ENCODE peak calls at places on chromosomes 1 and 21, in seven cellular contexts. F is CD8-positive, alpha-beta memory T cell; T is prostate gland; Y is left ventricle myocardium inferior; R is IMR-90; Z is lower lobe of right lung; A is SJCRH30. M is an unnamed sample. For H3K4me1, the result is how much of the 10 kb centered on the place peaks cover.

GRCh38 chr1:36608272-36608671 is 125.6 kb upstream of the CSF3R start:
- DNase-seq in F (no peak), Y (no peak), Z (no peak), R (no peak), T (no peak), A (no peak), M (no peak)

GRCh38 chr1:245972476-245972875 is 534.6 kb downstream of the SMYD3 start:
- DNase-seq in A (no peak), Y (no peak), T (no peak), F (no peak), Z (no peak), R (no peak), M (no peak)

GRCh38 chr1:41152622-41153044 is 89.5 kb downstream of the SCMH1 start:
- DNase-seq in Y (no peak), R (peak), Z (no peak), F (no peak), T (no peak), A (no peak), M (no peak)

GRCh38 chr1:155389831-155390230 is 69.1 kb downstream of the RUSC1 start:
- DNase-seq in A (no peak), T (no peak), Y (no peak), F (no peak), Z (no peak), R (peak), M (no peak)

GRCh38 chr1:246165826-246166709 is 341.0 kb downstream of the SMYD3 start:
- DNase-seq in R (no peak), Y (no peak), T (peak), Z (no peak), A (no peak), F (no peak), M (no peak)

GRCh38 chr1:235067396-235068154 is 61.1 kb downstream of the TOMM20 start:
- DNase-seq in R (peak), T (peak), Z (peak), F (no peak), Y (peak), A (peak), M (no peak)

GRCh38 chr21:46618738-46619369 is 14.0 kb upstream of the S100B start:
- DNase-seq in A (no peak), T (no peak), Z (no peak), R (peak), F (no peak), Y (no peak), M (no peak)

GRCh38 chr1:116486424-116486823 is 84.4 kb downstream of the CD58 start:
- DNase-seq in A (no peak), F (no peak), R (peak), T (no peak), Y (no peak), Z (no peak), M (no peak)

GRCh38 chr1:2583871-2584341 is 2.7 kb upstream of the PRXL2B start:
- DNase-seq in Z (peak), Y (no peak), F (no peak), R (peak), T (no peak), A (no peak), M (peak)
- H3K4me3 ChIP-seq in Z (peak), Y (no peak), F (no peak), R (no peak), T (no peak), A (no peak), M (peak)

GRCh38 chr1:113854234-113854633 is 17.3 kb downstream of the PTPN22 start:
- DNase-seq in F (no peak), Y (no peak), R (no peak), Z (no peak), T (no peak), A (no peak), M (no peak)

GRCh38 chr1:113859478-113860175 is 11.9 kb downstream of the PTPN22 start:
- DNase-seq in T (no peak), Z (no peak), R (no peak), Y (no peak), A (no peak), F (no peak), M (no peak)

GRCh38 chr1:113858418-113858817 is 13.1 kb downstream of the PTPN22 start:
- DNase-seq in Z (no peak), R (no peak), T (no peak), A (no peak), Y (no peak), F (no peak), M (no peak)

GRCh38 chr1:113858982-113859381 is 12.5 kb downstream of the PTPN22 start:
- DNase-seq in Y (no peak), R (no peak), T (no peak), F (no peak), Z (no peak), A (no peak), M (no peak)

DNA sequence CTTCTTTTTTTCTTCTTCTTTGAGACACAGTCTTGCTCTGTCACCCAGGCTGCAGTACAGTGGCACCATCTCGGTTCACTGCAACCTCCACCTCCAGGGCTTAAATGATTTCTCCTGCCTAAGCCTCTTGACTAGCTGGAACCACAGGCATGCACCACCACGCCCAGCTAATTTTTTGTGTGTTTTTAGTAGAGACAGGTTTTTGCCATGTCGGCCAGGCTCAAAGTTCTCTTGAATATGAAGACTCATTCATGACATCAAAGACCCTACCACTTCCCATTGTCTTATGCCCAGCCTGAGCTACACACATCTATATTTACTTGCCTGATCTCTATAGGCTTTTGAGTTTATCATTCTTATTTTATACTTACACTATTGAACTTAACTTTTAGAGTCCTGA is 15.5 kb downstream of the PTPN22 start:
- DNase-seq in Y (no peak), T (no peak), R (no peak), F (no peak), Z (no peak), A (no peak), M (no peak)
- H3K27ac ChIP-seq in Y (no peak), T (no peak), R (no peak), F (no peak), Z (no peak), A (no peak), M (no peak)

GRCh38 chr21:25491267-25491666 is 116.0 kb downstream of the MRPL39 start:
- DNase-seq in F (no peak), Z (no peak), R (no peak), T (no peak), Y (no peak), A (no peak), M (no peak)
- H3K4me1 ChIP-seq in F (under half), Z (under half), R (under half), T (under half), Y (under half), A (under half), M (under half)

GRCh38 chr1:89910780-89911179 is 84.1 kb upstream of the ZNF326 start:
- DNase-seq in A (peak), R (peak), Y (no peak), Z (no peak), F (no peak), T (no peak), M (no peak)

GRCh38 chr1:89910268-89910667 is 84.6 kb upstream of the ZNF326 start:
- DNase-seq in Z (no peak), R (no peak), T (no peak), A (no peak), F (no peak), Y (no peak), M (no peak)

GRCh38 chr1:89908294-89908992 is 86.5 kb upstream of the ZNF326 start:
- DNase-seq in T (no peak), Y (no peak), Z (no peak), A (no peak), R (no peak), F (no peak), M (no peak)

GRCh38 chr1:89907669-89908293 is 86.9 kb downstream of the LRRC8D start:
- DNase-seq in F (no peak), T (no peak), Z (no peak), Y (no peak), R (peak), A (no peak), M (no peak)

GRCh38 chr1:89908993-89909436 is 85.9 kb upstream of the ZNF326 start:
- DNase-seq in Z (no peak), Y (no peak), T (no peak), R (peak), F (no peak), A (no peak), M (no peak)
- H3K4me3 ChIP-seq in Z (no peak), Y (no peak), T (no peak), R (no peak), F (no peak), A (no peak), M (no peak)

GRCh38 chr1:23402286-23403037 is 22.1 kb downstream of the TCEA3 start:
- DNase-seq in Y (no peak), T (no peak), Z (peak), F (no peak), R (no peak), A (no peak), M (no peak)
- H3K27ac ChIP-seq in Y (peak), T (no peak), Z (peak), F (no peak), R (peak), A (no peak), M (no peak)

M was measured in CD4-positive, alpha-beta memory T cell.